ENCODE peak calls at places on chromosomes 7 and 10, in nine cellular contexts. One of them, this sample, is unnamed.

GRCh38 chr10:88379575-88379974 is 203.5 kb downstream of the RNLS start:
- DNase-seq in occipital lobe: no peak
- DNase-seq in pancreas: no peak
- DNase-seq in NCI-H1092 treated with DMSO at 0.1 percent for 48 hours: no peak
- DNase-seq in PC-9: no peak
- DNase-seq in endothelial cell: no peak
- DNase-seq in fibroblast of mammary gland: peak; percentile 88
- DNase-seq in activated naive CD8-positive, alpha-beta T cell treated with anti-CD3 and anti-CD28 coated beads, Interleukin-2, amount 50 U/mL, for 24 hours: no peak
- DNase-seq in CD8-positive, alpha-beta memory T cell: no peak
- DNase-seq in this sample: no peak

GRCh38 chr10:86062151-86062550 is 304.4 kb downstream of the GRID1 start:
- DNase-seq in occipital lobe: no peak
- DNase-seq in activated naive CD8-positive, alpha-beta T cell treated with anti-CD3 and anti-CD28 coated beads, Interleukin-2, amount 50 U/mL, for 24 hours: no peak
- DNase-seq in NCI-H1092 treated with DMSO at 0.1 percent for 48 hours: no peak
- DNase-seq in PC-9: no peak
- DNase-seq in CD8-positive, alpha-beta memory T cell: no peak
- DNase-seq in endothelial cell: no peak
- DNase-seq in pancreas: no peak
- DNase-seq in fibroblast of mammary gland: no peak
- DNase-seq in this sample: no peak

GRCh38 chr7:22576941-22577927 is 77.2 kb upstream of the STEAP1B start:
- DNase-seq in activated naive CD8-positive, alpha-beta T cell treated with anti-CD3 and anti-CD28 coated beads, Interleukin-2, amount 50 U/mL, for 24 hours: no peak
- DNase-seq in occipital lobe: no peak
- DNase-seq in pancreas: no peak
- DNase-seq in CD8-positive, alpha-beta memory T cell: no peak
- DNase-seq in fibroblast of mammary gland: peak; percentile 96
- DNase-seq in endothelial cell: no peak
- DNase-seq in NCI-H1092 treated with DMSO at 0.1 percent for 48 hours: no peak
- DNase-seq in PC-9: peak; percentile 100
- DNase-seq in this sample: peak; percentile 62

GRCh38 chr10:63713191-63714144 is 192.3 kb downstream of the REEP3 start:
- DNase-seq in PC-9: no peak
- DNase-seq in NCI-H1092 treated with DMSO at 0.1 percent for 48 hours: peak; percentile 89
- DNase-seq in pancreas: peak; percentile 82
- DNase-seq in CD8-positive, alpha-beta memory T cell: no peak
- DNase-seq in activated naive CD8-positive, alpha-beta T cell treated with anti-CD3 and anti-CD28 coated beads, Interleukin-2, amount 50 U/mL, for 24 hours: no peak
- DNase-seq in fibroblast of mammary gland: peak; percentile 98
- DNase-seq in endothelial cell: peak; percentile 43
- DNase-seq in occipital lobe: no peak
- DNase-seq in this sample: peak; percentile 77

GRCh38 chr7:157113607-157114006 is 25.1 kb upstream of the UBE3C start:
- DNase-seq in activated naive CD8-positive, alpha-beta T cell treated with anti-CD3 and anti-CD28 coated beads, Interleukin-2, amount 50 U/mL, for 24 hours: no peak
- DNase-seq in PC-9: no peak
- DNase-seq in pancreas: no peak
- DNase-seq in CD8-positive, alpha-beta memory T cell: no peak
- DNase-seq in NCI-H1092 treated with DMSO at 0.1 percent for 48 hours: no peak
- DNase-seq in endothelial cell: no peak
- DNase-seq in occipital lobe: no peak
- DNase-seq in fibroblast of mammary gland: no peak
- DNase-seq in this sample: peak; percentile 1

GRCh38 chr10:132679217-132679595 is 106.7 kb downstream of the NKX6-2 start:
- DNase-seq in CD8-positive, alpha-beta memory T cell: no peak
- DNase-seq in fibroblast of mammary gland: no peak
- DNase-seq in PC-9: no peak
- DNase-seq in pancreas: peak; percentile 46
- DNase-seq in activated naive CD8-positive, alpha-beta T cell treated with anti-CD3 and anti-CD28 coated beads, Interleukin-2, amount 50 U/mL, for 24 hours: no peak
- DNase-seq in occipital lobe: no peak
- DNase-seq in NCI-H1092 treated with DMSO at 0.1 percent for 48 hours: no peak
- DNase-seq in endothelial cell: no peak
- DNase-seq in this sample: peak; percentile 37

GRCh38 chr10:6840766-6841165 is 260.7 kb upstream of the PRKCQ start:
- DNase-seq in CD8-positive, alpha-beta memory T cell: no peak
- DNase-seq in occipital lobe: no peak
- DNase-seq in PC-9: no peak
- DNase-seq in pancreas: no peak
- DNase-seq in activated naive CD8-positive, alpha-beta T cell treated with anti-CD3 and anti-CD28 coated beads, Interleukin-2, amount 50 U/mL, for 24 hours: no peak
- DNase-seq in NCI-H1092 treated with DMSO at 0.1 percent for 48 hours: no peak
- DNase-seq in fibroblast of mammary gland: peak; percentile 90
- DNase-seq in endothelial cell: no peak
- DNase-seq in this sample: no peak

GRCh38 chr7:27895553-27895952 is 155.6 kb downstream of the TAX1BP1 start:
- DNase-seq in NCI-H1092 treated with DMSO at 0.1 percent for 48 hours: no peak
- DNase-seq in CD8-positive, alpha-beta memory T cell: no peak
- DNase-seq in occipital lobe: no peak
- DNase-seq in activated naive CD8-positive, alpha-beta T cell treated with anti-CD3 and anti-CD28 coated beads, Interleukin-2, amount 50 U/mL, for 24 hours: no peak
- DNase-seq in endothelial cell: no peak
- DNase-seq in pancreas: no peak
- DNase-seq in PC-9: no peak
- DNase-seq in fibroblast of mammary gland: no peak
- DNase-seq in this sample: no peak

GRCh38 chr10:130108934-130109604 is 1.6 kb downstream of the C10orf143 start:
- DNase-seq in CD8-positive, alpha-beta memory T cell: no peak
- DNase-seq in activated naive CD8-positive, alpha-beta T cell treated with anti-CD3 and anti-CD28 coated beads, Interleukin-2, amount 50 U/mL, for 24 hours: peak; percentile 7
- DNase-seq in occipital lobe: no peak
- DNase-seq in pancreas: no peak
- DNase-seq in NCI-H1092 treated with DMSO at 0.1 percent for 48 hours: no peak
- DNase-seq in fibroblast of mammary gland: no peak
- DNase-seq in PC-9: no peak
- DNase-seq in endothelial cell: no peak
- DNase-seq in this sample: no peak

GRCh38 chr7:83861-84632 is 108.3 kb upstream of the FAM20C start:
- DNase-seq in fibroblast of mammary gland: no peak
- DNase-seq in endothelial cell: no peak
- DNase-seq in NCI-H1092 treated with DMSO at 0.1 percent for 48 hours: no peak
- DNase-seq in pancreas: peak; percentile 45
- DNase-seq in activated naive CD8-positive, alpha-beta T cell treated with anti-CD3 and anti-CD28 coated beads, Interleukin-2, amount 50 U/mL, for 24 hours: no peak
- DNase-seq in PC-9: no peak
- DNase-seq in CD8-positive, alpha-beta memory T cell: no peak
- DNase-seq in occipital lobe: no peak
- DNase-seq in this sample: peak; percentile 45

GRCh38 chr7:1557006-1557405 is 1.0 kb upstream of the TMEM184A start:
- DNase-seq in occipital lobe: no peak
- DNase-seq in PC-9: no peak
- DNase-seq in fibroblast of mammary gland: no peak
- DNase-seq in NCI-H1092 treated with DMSO at 0.1 percent for 48 hours: no peak
- DNase-seq in CD8-positive, alpha-beta memory T cell: no peak
- DNase-seq in endothelial cell: no peak
- DNase-seq in activated naive CD8-positive, alpha-beta T cell treated with anti-CD3 and anti-CD28 coated beads, Interleukin-2, amount 50 U/mL, for 24 hours: no peak
- DNase-seq in pancreas: no peak
- DNase-seq in this sample: no peak

GRCh38 chr7:12508005-12508404 is 62.5 kb upstream of the SCIN start:
- DNase-seq in fibroblast of mammary gland: no peak
- DNase-seq in NCI-H1092 treated with DMSO at 0.1 percent for 48 hours: no peak
- DNase-seq in occipital lobe: no peak
- DNase-seq in endothelial cell: no peak
- DNase-seq in PC-9: no peak
- DNase-seq in CD8-positive, alpha-beta memory T cell: no peak
- DNase-seq in pancreas: no peak
- DNase-seq in activated naive CD8-positive, alpha-beta T cell treated with anti-CD3 and anti-CD28 coated beads, Interleukin-2, amount 50 U/mL, for 24 hours: no peak
- DNase-seq in this sample: no peak

GRCh38 chr10:123621910-123622309 is 44.2 kb upstream of the GPR26 start:
- DNase-seq in activated naive CD8-positive, alpha-beta T cell treated with anti-CD3 and anti-CD28 coated beads, Interleukin-2, amount 50 U/mL, for 24 hours: no peak
- DNase-seq in occipital lobe: no peak
- DNase-seq in pancreas: no peak
- DNase-seq in NCI-H1092 treated with DMSO at 0.1 percent for 48 hours: no peak
- DNase-seq in CD8-positive, alpha-beta memory T cell: no peak
- DNase-seq in PC-9: no peak
- DNase-seq in fibroblast of mammary gland: no peak
- DNase-seq in endothelial cell: no peak
- DNase-seq in this sample: no peak

GRCh38 chr7:41436139-41436538 is 266.8 kb downstream of the INHBA start:
- DNase-seq in PC-9: peak; percentile 43
- DNase-seq in activated naive CD8-positive, alpha-beta T cell treated with anti-CD3 and anti-CD28 coated beads, Interleukin-2, amount 50 U/mL, for 24 hours: no peak
- DNase-seq in fibroblast of mammary gland: no peak
- DNase-seq in NCI-H1092 treated with DMSO at 0.1 percent for 48 hours: no peak
- DNase-seq in endothelial cell: no peak
- DNase-seq in CD8-positive, alpha-beta memory T cell: no peak
- DNase-seq in occipital lobe: no peak
- DNase-seq in pancreas: no peak
- DNase-seq in this sample: no peak

GRCh38 chr10:19412531-19412930 is 363.9 kb downstream of the MALRD1 start:
- DNase-seq in fibroblast of mammary gland: peak; percentile 49
- DNase-seq in NCI-H1092 treated with DMSO at 0.1 percent for 48 hours: no peak
- DNase-seq in endothelial cell: peak; percentile 19
- DNase-seq in pancreas: no peak
- DNase-seq in occipital lobe: no peak
- DNase-seq in PC-9: no peak
- DNase-seq in activated naive CD8-positive, alpha-beta T cell treated with anti-CD3 and anti-CD28 coated beads, Interleukin-2, amount 50 U/mL, for 24 hours: no peak
- DNase-seq in CD8-positive, alpha-beta memory T cell: no peak
- DNase-seq in this sample: no peak